ENCODE peak calls at places on chromosomes 3 and 15, in five cellular contexts. One of them, this sample, is unnamed.

GRCh38 chr3:30612422-30613134 is 6.2 kb downstream of the TGFBR2 start:
- DNase-seq in HCEC 1CT: no peak
- DNase-seq in NCI-H774: no peak
- DNase-seq in tibial artery: no peak
- DNase-seq in Kasumi-1: no peak
- DNase-seq in this sample: no peak

GRCh38 chr15:65264877-65265430 is 21.7 kb downstream of the PARP16 start:
- DNase-seq in Kasumi-1: no peak
- DNase-seq in NCI-H774: no peak
- DNase-seq in tibial artery: no peak
- DNase-seq in HCEC 1CT: no peak
- DNase-seq in this sample: no peak

GRCh38 chr15:40795019-40795418 is 11.9 kb upstream of the ZFYVE19 start:
- DNase-seq in Kasumi-1: peak; percentile 36
- DNase-seq in HCEC 1CT: no peak
- DNase-seq in tibial artery: no peak
- DNase-seq in NCI-H774: no peak
- DNase-seq in this sample: no peak

GRCh38 chr15:70491183-70491621 is 272.2 kb downstream of the UACA start:
- DNase-seq in NCI-H774: no peak
- DNase-seq in Kasumi-1: peak; percentile 4
- DNase-seq in tibial artery: no peak
- DNase-seq in HCEC 1CT: no peak
- DNase-seq in this sample: peak; percentile 59

GRCh38 chr3:150673966-150674365 is 29.8 kb downstream of the ERICH6 start:
- DNase-seq in NCI-H774: no peak
- DNase-seq in tibial artery: no peak
- DNase-seq in Kasumi-1: no peak
- DNase-seq in HCEC 1CT: no peak
- DNase-seq in this sample: no peak

GRCh38 chr15:25058080-25058785 is 103.4 kb downstream of the SNRPN start:
- DNase-seq in Kasumi-1: no peak
- DNase-seq in HCEC 1CT: no peak
- DNase-seq in NCI-H774: no peak
- DNase-seq in tibial artery: no peak
- DNase-seq in this sample: no peak

GRCh38 chr3:193347507-193348501 is 30.7 kb downstream of the ATP13A5 start:
- DNase-seq in NCI-H774: peak; percentile 91
- DNase-seq in Kasumi-1: no peak
- DNase-seq in HCEC 1CT: no peak
- DNase-seq in tibial artery: no peak
- DNase-seq in this sample: no peak

GRCh38 chr15:77497108-77497737 is 76.5 kb downstream of the HMG20A start:
- DNase-seq in Kasumi-1: no peak
- DNase-seq in NCI-H774: no peak
- DNase-seq in HCEC 1CT: no peak
- DNase-seq in tibial artery: no peak
- DNase-seq in this sample: no peak

GRCh38 chr15:32870240-32871033 is 152.6 kb downstream of the GREM1 start:
- DNase-seq in tibial artery: no peak
- DNase-seq in Kasumi-1: no peak
- DNase-seq in HCEC 1CT: peak; percentile 99
- DNase-seq in NCI-H774: no peak
- DNase-seq in this sample: peak; percentile 99

GRCh38 chr15:76312540-76313174 is 1.4 kb upstream of the ETFA start:
- DNase-seq in Kasumi-1: no peak
- DNase-seq in tibial artery: no peak
- DNase-seq in HCEC 1CT: peak; percentile 29
- DNase-seq in NCI-H774: no peak
- DNase-seq in this sample: peak; percentile 43

GRCh38 chr15:67805008-67805681 is 20.2 kb upstream of the SKOR1 start:
- DNase-seq in tibial artery: no peak
- DNase-seq in NCI-H774: no peak
- DNase-seq in Kasumi-1: no peak
- DNase-seq in HCEC 1CT: no peak
- DNase-seq in this sample: no peak

GRCh38 chr15:39756806-39757522 is 25.7 kb downstream of the FSIP1 start:
- DNase-seq in NCI-H774: peak; percentile 39
- DNase-seq in tibial artery: no peak
- DNase-seq in Kasumi-1: peak; percentile 47
- DNase-seq in HCEC 1CT: peak; percentile 60
- DNase-seq in this sample: peak; percentile 77

GRCh38 chr3:194869482-194870169 is 183.9 kb downstream of the FAM43A start:
- DNase-seq in HCEC 1CT: peak; percentile 66
- DNase-seq in tibial artery: no peak
- DNase-seq in NCI-H774: no peak
- DNase-seq in Kasumi-1: no peak
- DNase-seq in this sample: peak; percentile 97

GRCh38 chr3:46646700-46647099 is 34.4 kb downstream of the FAM240A start:
- DNase-seq in Kasumi-1: no peak
- DNase-seq in HCEC 1CT: peak; percentile 94
- DNase-seq in NCI-H774: no peak
- DNase-seq in tibial artery: no peak
- DNase-seq in this sample: peak; percentile 88

GRCh38 chr3:19342428-19342827 is 194.1 kb downstream of the KCNH8 start:
- DNase-seq in Kasumi-1: no peak
- DNase-seq in tibial artery: no peak
- DNase-seq in NCI-H774: no peak
- DNase-seq in HCEC 1CT: no peak
- DNase-seq in this sample: no peak

GRCh38 chr3:126968328-126968994 is 14.5 kb upstream of the PLXNA1 start:
- DNase-seq in tibial artery: no peak
- DNase-seq in NCI-H774: no peak
- DNase-seq in Kasumi-1: no peak
- DNase-seq in HCEC 1CT: no peak
- DNase-seq in this sample: peak; percentile 35

GRCh38 chr3:44557074-44557473 is 2.1 kb downstream of the ZKSCAN7 start:
- DNase-seq in NCI-H774: no peak
- DNase-seq in tibial artery: no peak
- DNase-seq in HCEC 1CT: no peak
- DNase-seq in Kasumi-1: no peak
- DNase-seq in this sample: no peak

GRCh38 chr15:59443341-59444081 is 5.5 kb downstream of the FAM81A start:
- DNase-seq in HCEC 1CT: no peak
- DNase-seq in tibial artery: no peak
- DNase-seq in NCI-H774: no peak
- DNase-seq in Kasumi-1: no peak
- DNase-seq in this sample: no peak

GRCh38 chr3:170499562-170500156 is 81.0 kb downstream of the CLDN11 start:
- DNase-seq in HCEC 1CT: peak; percentile 66
- DNase-seq in Kasumi-1: no peak
- DNase-seq in NCI-H774: no peak
- DNase-seq in tibial artery: peak; percentile 36
- DNase-seq in this sample: peak; percentile 85

GRCh38 chr3:169945313-169945712 is 21.3 kb upstream of the SEC62 start:
- DNase-seq in NCI-H774: no peak
- DNase-seq in HCEC 1CT: no peak
- DNase-seq in tibial artery: peak; percentile 33
- DNase-seq in Kasumi-1: peak; percentile 75
- DNase-seq in this sample: peak; percentile 4

GRCh38 chr3:81998139-81998755 is 236.8 kb upstream of the GBE1 start:
- DNase-seq in Kasumi-1: no peak
- DNase-seq in tibial artery: no peak
- DNase-seq in NCI-H774: no peak
- DNase-seq in HCEC 1CT: no peak
- DNase-seq in this sample: peak; percentile 12

GRCh38 chr3:160784853-160785252 is 28.8 kb downstream of the PPM1L start:
- DNase-seq in Kasumi-1: no peak
- DNase-seq in NCI-H774: peak; percentile 9
- DNase-seq in HCEC 1CT: no peak
- DNase-seq in tibial artery: no peak
- DNase-seq in this sample: no peak

GRCh38 chr3:120170223-120170622 is 76.0 kb upstream of the GSK3B start:
- DNase-seq in tibial artery: no peak
- DNase-seq in NCI-H774: no peak
- DNase-seq in Kasumi-1: no peak
- DNase-seq in HCEC 1CT: peak; percentile 89
- DNase-seq in this sample: peak; percentile 92

GRCh38 chr15:24772709-24773373 is 97.3 kb downstream of the NPAP1 start:
- DNase-seq in HCEC 1CT: no peak
- DNase-seq in tibial artery: peak; percentile 24
- DNase-seq in Kasumi-1: no peak
- DNase-seq in NCI-H774: no peak
- DNase-seq in this sample: peak; percentile 81

GRCh38 chr15:75655911-75656310 is 8.2 kb downstream of the SNX33 start:
- DNase-seq in NCI-H774: no peak
- DNase-seq in tibial artery: no peak
- DNase-seq in Kasumi-1: no peak
- DNase-seq in HCEC 1CT: no peak
- DNase-seq in this sample: no peak

GRCh38 chr3:13095408-13095861 is 22.2 kb upstream of the IQSEC1 start:
- DNase-seq in HCEC 1CT: no peak
- DNase-seq in tibial artery: no peak
- DNase-seq in Kasumi-1: peak; percentile 96
- DNase-seq in NCI-H774: no peak
- DNase-seq in this sample: no peak

GRCh38 chr3:99764377-99764776 is 53.3 kb upstream of the CMSS1 start:
- DNase-seq in tibial artery: no peak
- DNase-seq in Kasumi-1: no peak
- DNase-seq in HCEC 1CT: no peak
- DNase-seq in NCI-H774: no peak
- DNase-seq in this sample: no peak

GRCh38 chr3:10508619-10509260 is 3.4 kb upstream of the ATP2B2 start:
- DNase-seq in tibial artery: no peak
- DNase-seq in NCI-H774: no peak
- DNase-seq in HCEC 1CT: no peak
- DNase-seq in Kasumi-1: no peak
- DNase-seq in this sample: no peak